ENCODE peak calls at places on chromosomes 12 and 14, in ten cellular contexts. J, P, K, U, V, G, S, Z, L and A are unnamed samples.

GRCh38 chr12:117084405-117085317 is 14.6 kb downstream of the TESC start:
- DNase-seq in K (no peak), Z (peak; percentile 33), L (peak; percentile 10), P (peak; percentile 54), J (no peak), V (peak; percentile 23), U (no peak), S (no peak), G (no peak), A (no peak)

GRCh38 chr12:46660719-46661118 is 165.1 kb downstream of the SLC38A4 start:
- DNase-seq in K (no peak), P (no peak), L (no peak), G (no peak), V (no peak), U (no peak), J (no peak), S (no peak), Z (no peak), A (no peak)

GRCh38 chr12:121578230-121579189 is 2.3 kb downstream of the KDM2B start:
- DNase-seq in S (no peak), L (peak; percentile 74), K (no peak), J (no peak), G (peak; percentile 54), Z (peak; percentile 25), U (peak; percentile 19), V (no peak), P (peak; percentile 60), A (no peak)

GRCh38 chr14:76793956-76794355 is 18.7 kb downstream of the ANGEL1 start:
- DNase-seq in J (no peak), Z (no peak), U (no peak), G (no peak), L (no peak), K (no peak), P (no peak), S (no peak), V (no peak), A (no peak)

GRCh38 chr12:49838973-49839633 is 3.8 kb downstream of the BCDIN3D start:
- DNase-seq in P (no peak), L (no peak), G (no peak), S (no peak), U (no peak), V (peak; percentile 43), K (no peak), J (no peak), Z (peak; percentile 35), A (no peak)

GRCh38 chr12:89451876-89452275 is 72.7 kb downstream of the GALNT4 start:
- DNase-seq in K (peak; percentile 33), U (peak; percentile 25), P (no peak), G (peak; percentile 21), Z (no peak), V (no peak), L (peak; percentile 77), J (no peak), S (peak; percentile 45), A (no peak)

GRCh38 chr12:116525418-116526001 is 33.7 kb upstream of the MAP1LC3B2 start:
- DNase-seq in L (peak; percentile 92), Z (peak; percentile 88), G (peak; percentile 82), J (peak; percentile 83), V (no peak), P (peak; percentile 66), U (peak; percentile 45), S (peak; percentile 54), K (peak; percentile 45), A (no peak)

GRCh38 chr12:98816720-98817119 is 171.6 kb downstream of the APAF1 start:
- DNase-seq in U (no peak), L (no peak), P (no peak), S (no peak), V (no peak), G (no peak), K (no peak), J (no peak), Z (no peak), A (no peak)

GRCh38 chr12:52896190-52897100 is 8.4 kb downstream of the KRT8 start:
- DNase-seq in L (no peak), J (no peak), S (no peak), U (peak; percentile 72), K (no peak), V (no peak), P (no peak), G (no peak), Z (peak; percentile 34), A (no peak)

GRCh38 chr12:57528176-57528575 is 5.6 kb downstream of the MBD6 start:
- DNase-seq in V (no peak), P (no peak), G (no peak), L (no peak), J (no peak), S (no peak), Z (no peak), U (no peak), K (no peak), A (no peak)

GRCh38 chr12:57528831-57529555 is 6.4 kb downstream of the MBD6 start:
- DNase-seq in J (no peak), P (no peak), V (no peak), U (no peak), K (no peak), Z (no peak), L (no peak), G (no peak), S (no peak), A (no peak)

GRCh38 chr12:57526477-57527126 is 4.0 kb downstream of the MBD6 start:
- DNase-seq in J (no peak), L (no peak), S (no peak), K (no peak), V (no peak), P (no peak), U (no peak), G (no peak), Z (no peak), A (no peak)

GRCh38 chr12:57525615-57526383 is 3.2 kb downstream of the MBD6 start:
- DNase-seq in K (no peak), S (no peak), J (no peak), Z (no peak), G (no peak), U (no peak), V (no peak), P (peak; percentile 37), L (no peak), A (no peak)

GRCh38 chr12:57527184-57527583 is 4.6 kb downstream of the MBD6 start:
- DNase-seq in Z (no peak), K (no peak), G (no peak), V (no peak), L (no peak), S (no peak), P (no peak), J (no peak), U (no peak), A (no peak)
- H3K27ac ChIP-seq in Z (no peak overlapping the region), K (no peak overlapping the region), G (no peak overlapping the region), V (no peak overlapping the region), L (no peak overlapping the region), S (no peak overlapping the region), P (no peak overlapping the region), J (no peak overlapping the region), U (no peak overlapping the region), A (no peak overlapping the region)

GRCh38 chr14:45649051-45649450 is 396.0 kb upstream of the MIS18BP1 start:
- DNase-seq in U (no peak), K (no peak), S (no peak), V (no peak), J (no peak), Z (no peak), L (no peak), P (no peak), G (no peak), A (no peak)

GRCh38 chr14:45651906-45652305 is 398.9 kb upstream of the MIS18BP1 start:
- DNase-seq in P (no peak), S (no peak), K (no peak), J (no peak), Z (no peak), U (no peak), G (no peak), V (no peak), L (no peak), A (no peak)

DNA sequence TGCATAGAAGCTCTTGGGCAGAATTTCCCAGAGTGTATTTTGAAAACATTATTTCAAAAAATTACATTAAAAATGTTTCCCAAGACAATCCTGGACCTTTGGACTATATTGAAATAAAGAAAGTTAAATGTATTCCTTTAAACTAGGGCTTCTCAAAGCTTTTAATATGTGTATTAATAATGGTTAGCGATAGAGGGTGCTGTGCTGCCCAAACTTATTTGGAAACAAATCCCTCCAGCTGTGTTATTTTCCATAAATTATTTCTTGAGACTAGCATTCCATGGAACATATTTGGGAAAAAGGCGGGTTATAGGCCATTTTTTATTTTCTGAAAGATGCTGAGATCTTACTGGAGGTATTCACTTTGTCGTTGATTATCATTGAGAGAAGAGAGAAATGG is 397.8 kb upstream of the MIS18BP1 start:
- DNase-seq in V (no peak), J (no peak), K (no peak), S (no peak), U (no peak), G (no peak), P (no peak), Z (no peak), L (no peak), A (no peak)
- TF ChIP-seq POLR2A in V (no peak), J (no peak), K (no peak), S (no peak), U (no peak), G (no peak), P (no peak), Z (no peak), L (no peak), A (no peak)

DNA sequence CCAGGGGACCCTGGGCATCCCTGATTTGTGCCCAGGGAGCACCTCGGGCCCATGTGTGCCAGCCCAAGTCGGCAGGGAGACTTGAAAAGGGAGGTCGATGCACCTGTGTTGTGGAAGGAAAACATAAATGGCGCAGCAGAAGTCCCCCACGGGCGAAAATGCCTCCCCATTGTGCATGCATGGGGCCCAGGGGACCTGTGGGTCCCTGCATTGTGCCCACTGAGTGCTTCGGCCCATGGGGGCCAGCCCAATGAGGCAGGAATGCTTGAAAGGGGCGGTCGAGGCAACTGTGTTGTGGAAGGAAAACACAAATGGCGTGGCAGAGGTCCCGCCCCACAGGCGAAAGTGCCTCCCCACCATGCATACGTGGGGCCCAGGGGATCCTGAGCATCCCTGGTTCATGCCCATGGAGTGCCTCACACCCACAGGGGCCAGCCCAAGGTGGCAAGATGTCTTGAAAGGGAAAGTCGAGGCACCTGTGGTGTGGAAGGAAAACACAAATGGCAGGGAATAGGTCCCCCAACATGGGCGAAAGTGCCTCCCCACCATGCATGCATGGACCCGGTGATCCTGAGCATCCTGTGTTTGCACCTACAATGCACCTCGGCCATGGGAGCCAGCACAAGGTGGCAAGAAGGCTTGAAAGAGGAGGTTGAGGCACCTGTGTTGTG is 368.0 kb downstream of the ALG10 start:
- DNase-seq in Z (no peak), V (no peak), G (no peak), L (peak; percentile 15), J (peak; percentile 48), U (no peak), S (no peak), K (no peak), P (no peak), A (no peak)
- H3K9me3 ChIP-seq in Z (peaks cover 2% of the 10 kb centered on the region), V (no peaks in the 10 kb centered on the region), G (no peaks in the 10 kb centered on the region), L (peaks cover 4% of the 10 kb centered on the region), J (peaks cover 42% of the 10 kb centered on the region), U (peaks cover 14% of the 10 kb centered on the region), S (no peaks in the 10 kb centered on the region), K (no peaks in the 10 kb centered on the region), P (no peaks in the 10 kb centered on the region), A (peaks cover 100% of the 10 kb centered on the region)

DNA sequence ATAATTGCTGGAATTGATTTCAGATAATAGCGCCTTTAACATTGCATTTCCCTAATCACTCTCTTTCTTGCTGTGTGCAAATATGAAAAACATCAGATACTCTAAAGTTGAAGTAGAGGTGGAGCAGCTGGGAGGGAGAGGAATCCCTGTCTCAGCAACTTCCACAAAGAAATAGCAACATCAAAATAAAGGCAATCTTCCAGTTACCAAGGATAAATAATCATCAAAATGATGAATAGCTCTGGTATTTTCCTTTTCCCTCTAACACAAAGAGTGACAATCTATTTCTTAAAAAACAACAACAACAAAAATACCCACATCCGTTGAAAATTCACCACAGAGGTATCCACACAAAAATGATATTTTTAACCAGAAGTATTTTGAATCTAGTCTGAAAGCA is 71.9 kb upstream of the OVCH1 start:
- DNase-seq in J (no peak), U (no peak), Z (no peak), S (no peak), P (no peak), L (no peak), G (no peak), V (no peak), K (no peak), A (no peak)
- H3K27ac ChIP-seq in J (peak overlapping the region; percentile 12), U (no peak overlapping the region), Z (no peak overlapping the region), S (peak overlapping the region; percentile 12), P (no peak overlapping the region), L (peak overlapping the region; percentile 9), G (no peak overlapping the region), V (no peak overlapping the region), K (no peak overlapping the region), A (peak overlapping the region; percentile 10)